ENCODE peak calls at places on chromosomes 13 and 19, in four cellular contexts. M is naive thymus-derived CD8-positive, alpha-beta T cell; A is prostate gland; H is Caco-2. P is an unnamed sample.

GRCh38 chr13:110726726-110727125 is 13.2 kb downstream of the ING1 start:
- DNase-seq in M (peak; percentile 12), A (no peak), H (no peak), P (no peak)

GRCh38 chr13:105665284-105665683 is 870.2 kb downstream of the EFNB2 start:
- DNase-seq in M (no peak), A (no peak), H (no peak), P (peak; percentile 82)

GRCh38 chr13:109744512-109745051 is 41.8 kb downstream of the IRS2 start:
- DNase-seq in M (no peak), A (peak; percentile 69), H (no peak), P (no peak)

GRCh38 chr19:10503002-10503789 is at the start of gene KEAP1:
- DNase-seq in M (no peak), A (no peak), H (peak; percentile 59), P (peak; percentile 26)

GRCh38 chr13:50991624-50992610 is 82.3 kb downstream of the RNASEH2B start:
- DNase-seq in M (peak; percentile 43), A (no peak), H (no peak), P (peak; percentile 5)

GRCh38 chr13:59689057-59689456 is 474.7 kb downstream of the DIAPH3 start:
- DNase-seq in M (no peak), A (no peak), H (no peak), P (no peak)

GRCh38 chr19:34274827-34275625 is 20.7 kb downstream of the GARRE1 start:
- DNase-seq in M (no peak), A (no peak), H (no peak), P (peak; percentile 85)

GRCh38 chr19:30880151-30880550 is 469.1 kb downstream of the TSHZ3 start:
- DNase-seq in M (no peak), A (no peak), H (no peak), P (no peak)

GRCh38 chr13:102970542-102970941 is 95.7 kb downstream of the SLC10A2 start:
- DNase-seq in M (no peak), A (no peak), H (no peak), P (no peak)

GRCh38 chr13:42453091-42453645 is 120.8 kb upstream of the TNFSF11 start:
- DNase-seq in M (no peak), A (no peak), H (no peak), P (no peak)

GRCh38 chr13:20182231-20182846 is 10.4 kb downstream of the GJB2 start:
- DNase-seq in M (peak; percentile 75), A (no peak), H (peak; percentile 64), P (peak; percentile 55)

GRCh38 chr13:99659234-99659633 is 158.0 kb downstream of the TM9SF2 start:
- DNase-seq in M (no peak), A (no peak), H (no peak), P (no peak)

GRCh38 chr19:17797397-17798201 is 2.7 kb downstream of the B3GNT3 start:
- DNase-seq in M (no peak), A (peak; percentile 47), H (peak; percentile 78), P (peak; percentile 94)

GRCh38 chr13:32585625-32586021 is 629 bp upstream of the PDS5B start:
- DNase-seq in M (no peak), A (peak; percentile 8), H (peak; percentile 37), P (peak; percentile 22)

GRCh38 chr13:29594310-29594709 is 1.2 kb downstream of the SLC7A1 start:
- DNase-seq in M (peak; percentile 8), A (peak; percentile 44), H (peak; percentile 78), P (peak; percentile 79)

GRCh38 chr13:49240017-49240416 is 7.7 kb upstream of the CDADC1 start:
- DNase-seq in M (peak; percentile 30), A (no peak), H (no peak), P (peak; percentile 24)

GRCh38 chr19:3184847-3185481 is 766 bp upstream of the NCLN start:
- DNase-seq in M (no peak), A (peak; percentile 70), H (no peak), P (peak; percentile 79)

GRCh38 chr13:73715114-73715909 is 418.9 kb downstream of the KLF12 start:
- DNase-seq in M (peak; percentile 47), A (no peak), H (no peak), P (no peak)

GRCh38 chr19:45971260-45971902 is 2.3 kb downstream of the NOVA2 start:
- DNase-seq in M (no peak), A (no peak), H (no peak), P (no peak)

P was measured in M059J.